ENCODE peak calls at places on chromosomes 1 and 21, in five cellular contexts. One of them, this sample, is unnamed.

GRCh38 chr1:41006942-41007865 is 14.3 kb downstream of the SLFNL1 start:
- DNase-seq in CD4-positive, alpha-beta T cell: no peak
- DNase-seq in cardiac fibroblast: no peak
- DNase-seq in nephron progenitor cell: no peak
- DNase-seq in AG04449: no peak
- DNase-seq in this sample: no peak

GRCh38 chr1:8660455-8660854 is 157.0 kb downstream of the RERE start:
- DNase-seq in CD4-positive, alpha-beta T cell: no peak
- DNase-seq in cardiac fibroblast: peak; percentile 93
- DNase-seq in nephron progenitor cell: no peak
- DNase-seq in AG04449: peak; percentile 81
- DNase-seq in this sample: no peak

GRCh38 chr1:58909162-58909560 is 125.3 kb upstream of the JUN start:
- DNase-seq in CD4-positive, alpha-beta T cell: no peak
- DNase-seq in cardiac fibroblast: peak; percentile 68
- DNase-seq in nephron progenitor cell: no peak
- DNase-seq in AG04449: no peak
- DNase-seq in this sample: no peak

GRCh38 chr21:15679630-15680029 is 50.2 kb upstream of the USP25 start:
- DNase-seq in CD4-positive, alpha-beta T cell: no peak
- DNase-seq in cardiac fibroblast: no peak
- DNase-seq in nephron progenitor cell: no peak
- DNase-seq in AG04449: no peak
- DNase-seq in this sample: peak; percentile 8

GRCh38 chr1:119880063-119880462 is 16.3 kb downstream of the ADAM30 start:
- DNase-seq in CD4-positive, alpha-beta T cell: no peak
- DNase-seq in cardiac fibroblast: no peak
- DNase-seq in nephron progenitor cell: no peak
- DNase-seq in AG04449: no peak
- DNase-seq in this sample: no peak

GRCh38 chr21:36491191-36491916 is 11.4 kb upstream of the CLDN14 start:
- DNase-seq in CD4-positive, alpha-beta T cell: no peak
- DNase-seq in cardiac fibroblast: no peak
- DNase-seq in nephron progenitor cell: no peak
- DNase-seq in AG04449: peak; percentile 26
- DNase-seq in this sample: no peak

GRCh38 chr1:6357243-6357929 is 36.2 kb downstream of the ACOT7 start:
- DNase-seq in CD4-positive, alpha-beta T cell: no peak
- DNase-seq in cardiac fibroblast: no peak
- DNase-seq in nephron progenitor cell: no peak
- DNase-seq in AG04449: no peak
- DNase-seq in this sample: peak; percentile 88

GRCh38 chr1:27148591-27148990 is 6.3 kb downstream of the SLC9A1 start:
- DNase-seq in CD4-positive, alpha-beta T cell: no peak
- DNase-seq in cardiac fibroblast: no peak
- DNase-seq in nephron progenitor cell: no peak
- DNase-seq in AG04449: no peak
- DNase-seq in this sample: no peak

GRCh38 chr21:33971492-33972013 is 55.9 kb upstream of the ATP5PO start:
- DNase-seq in CD4-positive, alpha-beta T cell: no peak
- DNase-seq in cardiac fibroblast: no peak
- DNase-seq in nephron progenitor cell: no peak
- DNase-seq in AG04449: peak; percentile 90
- DNase-seq in this sample: no peak

GRCh38 chr1:214281902-214282695 is 1.1 kb downstream of the SMYD2 start:
- DNase-seq in CD4-positive, alpha-beta T cell: no peak
- DNase-seq in cardiac fibroblast: peak; percentile 68
- DNase-seq in nephron progenitor cell: peak; percentile 18
- DNase-seq in AG04449: no peak
- DNase-seq in this sample: no peak

GRCh38 chr1:196875935-196876334 is 11.9 kb upstream of the CFHR4 start:
- DNase-seq in CD4-positive, alpha-beta T cell: no peak
- DNase-seq in cardiac fibroblast: no peak
- DNase-seq in nephron progenitor cell: no peak
- DNase-seq in AG04449: no peak
- DNase-seq in this sample: no peak

GRCh38 chr1:198638894-198639319 is at the start of gene PTPRC:
- DNase-seq in CD4-positive, alpha-beta T cell: no peak
- DNase-seq in cardiac fibroblast: no peak
- DNase-seq in nephron progenitor cell: no peak
- DNase-seq in AG04449: no peak
- DNase-seq in this sample: no peak

GRCh38 chr1:198776602-198777029 is 137.8 kb downstream of the PTPRC start:
- DNase-seq in CD4-positive, alpha-beta T cell: no peak
- DNase-seq in cardiac fibroblast: peak; percentile 90
- DNase-seq in nephron progenitor cell: no peak
- DNase-seq in AG04449: peak; percentile 85
- DNase-seq in this sample: no peak

GRCh38 chr1:162922196-162922595 is 61.2 kb upstream of the CCDC190 start:
- DNase-seq in CD4-positive, alpha-beta T cell: no peak
- DNase-seq in cardiac fibroblast: no peak
- DNase-seq in nephron progenitor cell: no peak
- DNase-seq in AG04449: no peak
- DNase-seq in this sample: no peak

GRCh38 chr1:219555802-219556201 is 57.1 kb downstream of the ZC3H11B start:
- DNase-seq in CD4-positive, alpha-beta T cell: no peak
- DNase-seq in cardiac fibroblast: peak; percentile 68
- DNase-seq in nephron progenitor cell: no peak
- DNase-seq in AG04449: no peak
- DNase-seq in this sample: no peak

GRCh38 chr1:31370021-31370420 is 2.9 kb downstream of the FABP3 start:
- DNase-seq in CD4-positive, alpha-beta T cell: no peak
- DNase-seq in cardiac fibroblast: peak; percentile 43
- DNase-seq in nephron progenitor cell: no peak
- DNase-seq in AG04449: no peak
- DNase-seq in this sample: no peak